ENCODE peak calls at places on chromosome 9, in ten cellular contexts. F, V, X, D, Q, T, C, U, A and S are unnamed samples. For H3K4me1, the result is how much of the 10 kb centered on the place peaks cover.

GRCh38 chr9:71743217-71743705 is 25.1 kb downstream of the CEMIP2 start:
- DNase-seq in Q (no peak), D (no peak), C (no peak), U (no peak), A (no peak), X (no peak), F (no peak), T (no peak), V (no peak), S (no peak)

GRCh38 chr9:16003785-16004184 is 450.9 kb downstream of the CCDC171 start:
- DNase-seq in U (no peak), V (no peak), C (no peak), D (no peak), Q (no peak), T (no peak), F (no peak), X (no peak), A (no peak), S (no peak)

GRCh38 chr9:110919609-110920008 is 118.7 kb downstream of the LPAR1 start:
- DNase-seq in V (no peak), A (no peak), C (no peak), X (no peak), T (no peak), Q (no peak), U (peak), F (no peak), D (no peak), S (no peak)

GRCh38 chr9:92608221-92609141 is 61.5 kb downstream of the IPPK start:
- DNase-seq in F (no peak), U (no peak), D (no peak), V (peak), X (no peak), A (peak), Q (no peak), C (no peak), T (no peak), S (no peak)

GRCh38 chr9:98998441-98999151 is 54.9 kb downstream of the COL15A1 start:
- DNase-seq in Q (peak), C (no peak), D (peak), U (peak), T (peak), V (peak), A (peak), X (peak), F (peak), S (peak)

GRCh38 chr9:89525673-89526374 is 27.9 kb upstream of the SEMA4D start:
- DNase-seq in X (no peak), D (no peak), F (no peak), T (no peak), V (no peak), C (no peak), A (no peak), U (no peak), Q (no peak), S (no peak)

GRCh38 chr9:126965541-126966428 is 51.2 kb downstream of the RALGPS1 start:
- DNase-seq in U (peak), D (no peak), C (no peak), V (peak), A (peak), X (peak), F (peak), T (peak), Q (no peak), S (peak)

GRCh38 chr9:124946167-124946566 is 5.3 kb upstream of the GOLGA1 start:
- DNase-seq in U (no peak), Q (no peak), V (no peak), T (no peak), F (no peak), A (no peak), X (no peak), C (no peak), D (no peak), S (no peak)

GRCh38 chr9:6109571-6109970 is 94.1 kb upstream of the RANBP6 start:
- DNase-seq in Q (no peak), T (no peak), D (no peak), U (no peak), A (no peak), X (no peak), F (no peak), C (no peak), V (no peak), S (no peak)

GRCh38 chr9:9752722-9753121 is 860.1 kb downstream of the PTPRD start:
- DNase-seq in X (no peak), C (no peak), D (no peak), U (no peak), T (no peak), F (no peak), V (no peak), Q (no peak), A (no peak), S (no peak)

GRCh38 chr9:13805566-13805965 is 508.4 kb downstream of the NFIB start:
- DNase-seq in A (no peak), X (no peak), U (no peak), F (no peak), C (no peak), V (no peak), Q (no peak), T (no peak), D (no peak), S (no peak)

GRCh38 chr9:113464286-113464660 is 746 bp downstream of the RGS3 start:
- DNase-seq in Q (no peak), C (no peak), X (no peak), U (no peak), V (no peak), D (no peak), F (no peak), T (no peak), A (no peak), S (no peak)

GRCh38 chr9:86077286-86077685 is 22.1 kb downstream of the GOLM1 start:
- DNase-seq in F (peak), Q (no peak), D (no peak), C (no peak), V (no peak), A (no peak), U (no peak), T (no peak), X (no peak), S (no peak)

GRCh38 chr9:107819772-107820171 is 330.2 kb upstream of the KLF4 start:
- DNase-seq in U (no peak), A (no peak), F (no peak), Q (no peak), D (no peak), V (no peak), X (no peak), T (peak), C (no peak), S (no peak)

GRCh38 chr9:38417003-38417965 is 7.0 kb downstream of the IGFBPL1 start:
- DNase-seq in U (peak), Q (no peak), C (no peak), T (peak), F (no peak), X (peak), D (no peak), A (no peak), V (no peak), S (no peak)

GRCh38 chr9:77977210-77977611 is 54.4 kb downstream of the GNAQ start:
- DNase-seq in F (peak), Q (peak), V (peak), U (peak), C (no peak), X (peak), D (peak), A (peak), T (peak), S (no peak)

GRCh38 chr9:90838098-90838497 is 36.5 kb downstream of the SYK start:
- DNase-seq in U (no peak), X (peak), D (no peak), V (no peak), Q (no peak), C (no peak), T (peak), F (no peak), A (no peak), S (no peak)

GRCh38 chr9:93132946-93133640 is 958 bp downstream of the NINJ1 start:
- DNase-seq in U (peak), X (no peak), A (no peak), F (peak), Q (peak), D (no peak), V (peak), C (no peak), T (peak), S (no peak)

GRCh38 chr9:8772302-8772701 is 972.7 kb upstream of the DMAC1 start:
- DNase-seq in X (no peak), V (no peak), F (no peak), U (no peak), T (no peak), C (no peak), A (no peak), Q (no peak), D (no peak), S (no peak)

GRCh38 chr9:89029788-89030187 is 38.5 kb downstream of the S1PR3 start:
- DNase-seq in A (no peak), X (no peak), V (no peak), Q (no peak), U (no peak), C (no peak), F (no peak), T (no peak), D (no peak), S (no peak)

DNA sequence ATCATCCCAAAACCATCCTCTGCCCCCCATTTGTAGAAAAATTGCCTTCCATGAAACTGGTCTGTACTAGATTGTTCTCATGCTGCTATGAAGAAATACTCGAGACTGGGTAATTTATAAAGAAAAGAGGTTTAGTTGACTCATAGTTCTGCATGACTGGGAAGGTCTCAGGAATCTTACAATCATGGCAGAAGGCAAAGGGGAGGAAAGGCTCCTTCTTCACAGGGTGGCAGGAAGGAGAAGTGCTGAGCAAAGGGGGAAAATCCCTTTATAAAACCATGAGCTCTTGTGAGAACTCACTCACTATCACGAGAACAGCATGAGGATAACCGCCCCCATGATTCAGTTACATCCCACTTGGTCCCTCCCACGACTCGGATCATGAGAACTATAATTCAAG is 163.3 kb downstream of the RFK start:
- DNase-seq in X (no peak), C (no peak), D (no peak), Q (no peak), T (peak), A (no peak), F (no peak), V (no peak), U (no peak), S (no peak)
- H3K4me1 ChIP-seq in X (under half), C (under half), D (under half), Q (under half), T (under half), A (under half), F (under half), V (under half), U (under half), S (under half)

GRCh38 chr9:109729513-109729912 is 50.5 kb upstream of the PALM2AKAP2 start:
- DNase-seq in V (no peak), U (no peak), C (no peak), A (no peak), D (no peak), F (no peak), X (no peak), T (no peak), Q (no peak), S (no peak)

GRCh38 chr9:109725460-109725859 is 54.5 kb upstream of the PALM2AKAP2 start:
- DNase-seq in U (no peak), X (no peak), C (no peak), F (no peak), V (no peak), A (no peak), Q (no peak), D (no peak), T (no peak), S (no peak)

GRCh38 chr9:109730228-109730627 is 49.8 kb upstream of the PALM2AKAP2 start:
- DNase-seq in V (no peak), A (no peak), C (peak), D (no peak), F (no peak), U (no peak), Q (peak), T (no peak), X (no peak), S (no peak)

GRCh38 chr9:109726122-109726521 is 53.9 kb upstream of the PALM2AKAP2 start:
- DNase-seq in X (no peak), V (no peak), A (no peak), D (no peak), Q (no peak), T (no peak), U (no peak), F (no peak), C (no peak), S (no peak)

DNA sequence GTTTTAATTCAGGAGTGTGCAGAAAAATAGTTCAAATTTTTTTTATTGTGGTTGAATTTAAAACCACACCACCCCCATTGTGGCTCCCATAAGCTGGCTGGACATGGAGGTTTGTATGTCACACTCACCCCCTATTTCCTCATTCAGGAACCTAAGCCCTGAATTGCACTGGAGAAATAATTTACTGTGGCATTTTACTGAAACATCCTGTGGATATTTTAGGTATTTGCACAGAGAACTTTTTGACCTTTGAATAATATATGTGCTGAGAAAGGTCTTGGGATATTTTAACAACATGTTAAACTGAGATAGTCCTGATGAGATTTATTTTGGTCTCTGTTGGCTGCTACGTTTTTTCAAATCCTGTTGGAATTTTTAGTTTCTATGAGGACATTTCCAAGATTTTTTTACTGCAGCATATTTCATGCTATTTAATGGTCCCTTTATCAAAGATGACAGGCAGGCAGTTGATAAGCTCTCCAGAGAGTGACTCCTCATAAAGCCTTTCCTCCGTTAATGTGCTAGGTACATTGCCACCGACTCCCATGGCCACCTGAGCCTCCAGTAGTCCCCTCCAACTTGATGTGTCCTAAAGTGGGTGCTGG is 51.2 kb upstream of the PALM2AKAP2 start:
- DNase-seq in Q (no peak), A (no peak), F (no peak), U (no peak), D (no peak), T (no peak), C (no peak), X (no peak), V (no peak), S (no peak)
- H3K27ac ChIP-seq in Q (no peak), A (no peak), F (no peak), U (no peak), D (no peak), T (no peak), C (no peak), X (no peak), V (no peak), S (no peak)

GRCh38 chr9:129141066-129142041 is 30.1 kb downstream of the PTPA start:
- DNase-seq in Q (peak), U (no peak), X (peak), D (no peak), A (peak), C (no peak), F (peak), V (peak), T (no peak), S (no peak)

GRCh38 chr9:129139233-129139992 is 28.2 kb downstream of the PTPA start:
- DNase-seq in F (peak), D (peak), X (peak), U (peak), V (peak), C (no peak), Q (peak), T (peak), A (peak), S (peak)

GRCh38 chr9:129140397-129141065 is 29.3 kb downstream of the PTPA start:
- DNase-seq in U (no peak), V (peak), T (peak), A (peak), D (no peak), X (peak), F (peak), Q (peak), C (no peak), S (no peak)

GRCh38 chr9:129138476-129139232 is 27.4 kb downstream of the PTPA start:
- DNase-seq in U (no peak), C (no peak), D (no peak), V (peak), F (peak), A (peak), Q (peak), T (peak), X (no peak), S (no peak)

DNA sequence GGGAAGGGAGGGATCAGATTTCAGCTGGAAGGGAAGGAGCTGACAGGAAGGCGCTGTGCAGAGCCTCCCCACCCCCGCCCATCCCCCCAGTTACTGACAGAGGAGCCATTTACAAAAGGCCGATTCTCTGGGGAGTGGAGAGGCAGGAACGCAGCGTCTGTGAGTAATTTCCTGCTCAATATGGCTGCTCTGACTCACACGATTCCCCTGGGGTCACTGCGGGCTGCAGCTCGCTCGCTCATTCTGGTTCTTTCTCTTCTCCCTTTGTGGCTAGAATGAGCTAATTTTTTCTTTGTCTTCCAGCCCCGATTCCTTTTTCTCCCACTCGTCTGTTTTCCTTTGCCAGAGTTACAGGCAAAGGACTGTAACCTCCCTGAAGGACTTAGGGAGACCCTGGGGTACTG is 28.8 kb downstream of the PTPA start:
- DNase-seq in C (peak), D (peak), X (peak), Q (peak), T (peak), A (peak), V (peak), U (peak), F (peak), S (peak)
- H3K4me1 ChIP-seq in C (under half), D (under half), X (under half), Q (under half), T (under half), A (under half), V (half or more), U (half or more), F (under half), S (under half)

DNA sequence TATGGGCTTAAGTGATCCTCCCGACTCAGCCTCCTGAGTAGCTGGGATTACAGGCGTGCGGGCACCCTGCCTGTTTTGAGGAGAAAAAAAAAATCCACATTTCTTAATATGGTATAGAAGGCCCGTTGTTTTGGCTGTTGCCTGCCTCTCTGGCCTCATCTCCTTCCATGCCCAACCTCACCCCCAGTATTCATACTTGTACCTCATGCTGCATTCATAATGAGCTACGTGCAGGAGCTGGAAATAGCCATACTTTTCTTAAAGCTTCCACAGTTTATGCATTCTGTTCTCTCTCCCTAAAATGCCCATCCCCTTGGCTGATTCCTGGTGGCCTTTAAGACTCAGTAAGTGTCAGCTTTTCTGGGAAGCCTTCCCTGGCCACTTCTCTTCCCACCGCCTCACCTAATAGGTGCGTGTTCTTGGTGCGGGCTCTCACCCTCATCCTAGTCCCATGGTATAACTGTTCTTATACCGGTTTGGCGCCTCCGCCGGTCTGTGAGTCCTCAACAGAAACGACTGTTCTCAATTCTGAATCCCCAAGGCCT is 2.1 kb upstream of the TPM2 start:
- DNase-seq in T (peak), U (no peak), A (no peak), Q (no peak), X (peak), D (no peak), V (no peak), C (no peak), F (peak), S (no peak)
- H3K27ac ChIP-seq in T (no peak), U (peak), A (peak), Q (peak), X (no peak), D (no peak), V (peak), C (peak), F (peak), S (no peak)

DNA sequence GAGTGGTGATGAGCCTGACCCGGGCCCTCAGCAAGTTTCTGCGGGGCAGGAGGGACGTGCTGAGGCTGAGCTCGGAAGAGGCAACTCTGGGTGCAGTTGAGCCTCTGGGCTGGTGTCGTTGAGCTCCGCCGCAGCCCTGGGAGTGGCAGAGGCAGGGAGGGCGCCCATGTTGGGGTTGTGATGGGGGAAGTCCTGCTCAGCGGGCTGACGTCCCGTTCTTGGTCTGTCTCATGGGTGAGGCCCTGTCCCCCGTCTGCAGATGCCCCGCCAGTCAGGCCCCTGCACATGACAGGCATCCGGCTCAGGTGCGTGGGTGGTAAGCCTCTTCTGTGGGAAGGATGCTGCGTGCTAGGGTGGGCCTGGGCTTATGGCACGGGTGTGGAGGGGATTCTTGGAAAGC is 64.3 kb downstream of the RXRA start:
- DNase-seq in A (no peak), Q (no peak), D (peak), C (no peak), U (no peak), F (no peak), V (no peak), X (no peak), T (no peak), S (peak)
- H3K4me1 ChIP-seq in A (half or more), Q (under half), D (under half), C (under half), U (under half), F (under half), V (half or more), X (under half), T (under half), S (under half)

GRCh38 chr9:130197386-130197785 is 25.2 kb downstream of the NCS1 start:
- DNase-seq in T (no peak), U (no peak), Q (no peak), C (no peak), A (no peak), X (no peak), F (no peak), D (no peak), V (no peak), S (no peak)

GRCh38 chr9:130196643-130197042 is 24.4 kb downstream of the NCS1 start:
- DNase-seq in T (no peak), Q (no peak), A (no peak), C (no peak), X (no peak), U (no peak), V (no peak), D (no peak), F (no peak), S (no peak)

GRCh38 chr9:130199605-130200004 is 27.4 kb downstream of the NCS1 start:
- DNase-seq in C (no peak), U (no peak), T (no peak), A (no peak), D (no peak), X (no peak), Q (peak), F (no peak), V (no peak), S (no peak)

GRCh38 chr9:130198501-130199179 is 26.4 kb downstream of the NCS1 start:
- DNase-seq in C (no peak), A (no peak), U (no peak), D (no peak), F (no peak), Q (no peak), X (no peak), T (no peak), V (no peak), S (no peak)

GRCh38 chr9:130197888-130198287 is 25.7 kb downstream of the NCS1 start:
- DNase-seq in X (no peak), Q (no peak), A (no peak), C (no peak), F (no peak), V (no peak), U (no peak), D (no peak), T (no peak), S (no peak)
- H3K27ac ChIP-seq in X (no peak), Q (peak), A (no peak), C (no peak), F (no peak), V (no peak), U (no peak), D (no peak), T (no peak), S (no peak)

DNA sequence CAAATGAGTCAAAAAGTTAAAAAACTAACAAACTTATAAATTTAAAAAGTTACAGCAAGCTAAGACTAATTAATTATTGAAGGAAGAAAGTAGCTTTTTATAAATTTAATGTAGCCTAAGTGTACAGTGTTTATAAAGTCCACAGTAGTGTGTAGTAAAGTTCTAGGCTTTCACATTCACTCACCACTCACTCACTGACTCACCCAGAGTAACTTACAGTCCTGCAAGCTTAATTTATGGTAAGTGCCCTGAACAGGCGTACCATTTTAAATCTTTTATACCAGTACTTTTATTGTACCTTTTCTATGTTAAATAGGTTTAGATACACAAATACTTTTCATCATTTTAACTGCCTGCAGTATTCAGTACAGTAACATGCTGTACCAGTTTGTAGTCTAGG is 80.0 kb upstream of the C9orf72 start:
- DNase-seq in D (no peak), F (no peak), V (no peak), T (no peak), U (no peak), A (no peak), Q (no peak), X (no peak), C (no peak), S (no peak)
- H3K4me1 ChIP-seq in D (under half), F (under half), V (under half), T (under half), U (under half), A (under half), Q (under half), X (under half), C (under half), S (under half)